ENCODE peak calls at places on chromosomes 13 and 19, in four cellular contexts. H, V, Z and J are unnamed samples.

GRCh38 chr19:4456566-4456842 is 1.1 kb downstream of the UBXN6 start:
- DNase-seq in V (peak), Z (no peak), H (peak), J (no peak)

GRCh38 chr13:43356566-43356965 is 333.2 kb downstream of the DNAJC15 start:
- DNase-seq in H (no peak), Z (no peak), V (no peak), J (no peak)

GRCh38 chr19:18464646-18465045 is 26.7 kb upstream of the ISYNA1 start:
- DNase-seq in Z (peak), V (peak), H (peak), J (no peak)

GRCh38 chr13:101785858-101786257 is 333.4 kb downstream of the ITGBL1 start:
- DNase-seq in H (no peak), V (no peak), Z (no peak), J (no peak)

GRCh38 chr13:37163626-37164365 is 58.3 kb upstream of the CSNK1A1L start:
- DNase-seq in V (no peak), Z (no peak), H (no peak), J (no peak)

GRCh38 chr19:50537769-50538230 is 24.1 kb upstream of the ASPDH start:
- DNase-seq in Z (peak), V (peak), H (no peak), J (no peak)

GRCh38 chr19:55459950-55460657 is 1.3 kb downstream of the ISOC2 start:
- DNase-seq in Z (no peak), H (no peak), V (no peak), J (no peak)

GRCh38 chr19:54179921-54180452 is 7.0 kb upstream of the TMC4 start:
- DNase-seq in Z (no peak), V (no peak), H (no peak), J (no peak)

GRCh38 chr13:50898338-50898737 is 11.3 kb upstream of the RNASEH2B start:
- DNase-seq in H (no peak), V (no peak), Z (no peak), J (no peak)

GRCh38 chr19:7922841-7923205 is 2.7 kb downstream of the SNAPC2 start:
- DNase-seq in H (no peak), Z (no peak), V (no peak), J (no peak)

GRCh38 chr13:26075498-26075897 is 23.7 kb upstream of the SHISA2 start:
- DNase-seq in H (no peak), Z (no peak), V (no peak), J (no peak)
- TF ChIP-seq CTCF in H (no peak), Z (no peak), V (no peak), J (no peak)

GRCh38 chr19:46784262-46785053 is 3.9 kb downstream of the SLC1A5 start:
- DNase-seq in V (peak), Z (peak), H (peak), J (peak)
- TF ChIP-seq CTCF in V (no peak), Z (no peak), H (no peak), J (peak)

DNA sequence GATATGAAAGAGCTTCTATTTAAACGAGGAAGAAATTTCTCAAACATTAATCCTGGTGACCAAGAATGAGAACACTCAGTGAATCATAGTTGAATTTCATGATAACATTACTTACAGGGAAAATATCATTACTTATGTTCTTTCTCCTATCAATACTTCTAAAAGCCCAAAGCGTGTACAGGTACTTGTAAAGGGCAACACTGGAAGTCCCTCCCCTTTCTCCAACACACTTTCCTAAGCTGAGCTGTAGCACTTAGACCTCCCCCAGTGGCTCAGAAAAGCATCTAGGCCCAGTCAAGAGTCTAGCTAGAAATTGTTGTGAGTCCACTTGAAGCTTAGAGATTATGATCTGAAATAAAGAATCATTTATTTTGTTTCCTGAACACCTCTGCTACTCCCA is 150.7 kb downstream of the ABCC4 start:
- DNase-seq in V (no peak), Z (no peak), H (no peak), J (no peak)
- TF ChIP-seq CTCF in V (no peak), Z (no peak), H (no peak), J (no peak)

DNA sequence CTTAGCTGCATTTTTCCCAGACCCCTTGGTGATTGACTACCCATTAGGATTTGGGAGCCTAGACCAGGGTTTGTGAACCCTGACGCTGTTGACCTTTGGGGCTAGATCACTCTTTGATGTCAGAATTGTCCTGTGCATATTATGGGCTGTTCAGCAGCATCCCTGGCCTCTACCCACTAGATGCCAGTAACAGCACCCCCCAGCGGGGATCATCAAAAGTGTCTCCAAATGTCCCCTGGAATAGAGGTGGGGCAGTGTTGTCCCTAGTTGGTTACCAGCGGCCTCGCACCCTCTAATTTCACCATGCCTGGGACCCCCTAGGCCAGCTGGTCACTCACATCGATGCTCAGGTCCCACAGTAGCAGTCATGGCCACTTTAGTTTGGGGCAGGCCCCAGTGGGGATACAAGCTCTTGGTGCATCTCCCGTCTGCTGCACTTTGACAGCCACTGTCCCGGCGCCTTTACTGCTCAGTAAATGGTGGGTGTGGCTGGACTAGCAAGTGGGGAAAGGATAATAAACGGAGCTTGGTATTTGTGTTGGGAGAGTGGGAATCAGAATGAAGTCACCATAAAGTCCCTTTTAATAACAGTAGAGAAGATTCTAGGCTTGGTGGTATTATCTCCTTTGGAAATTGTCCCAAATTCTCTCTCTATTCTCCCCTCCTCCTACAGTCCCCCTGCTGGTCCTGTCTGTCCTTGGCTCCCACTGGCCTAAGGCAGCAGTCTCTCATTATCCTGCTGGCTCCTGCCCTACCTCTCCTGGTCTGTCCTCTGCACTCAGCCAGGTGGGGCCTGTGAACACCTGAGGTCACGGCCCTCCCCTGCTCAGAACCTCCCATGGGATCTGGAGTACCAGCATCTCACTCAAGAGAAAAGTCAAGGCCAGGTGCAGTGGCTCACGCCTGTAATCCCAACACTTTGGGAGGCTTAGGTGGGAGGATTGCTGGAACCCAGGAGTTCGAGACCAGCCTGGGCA is 80.6 kb downstream of the SIPA1L3 start:
- DNase-seq in H (no peak), Z (no peak), V (no peak), J (no peak)
- TF ChIP-seq CTCF in H (no peak), Z (no peak), V (no peak), J (no peak)

DNA sequence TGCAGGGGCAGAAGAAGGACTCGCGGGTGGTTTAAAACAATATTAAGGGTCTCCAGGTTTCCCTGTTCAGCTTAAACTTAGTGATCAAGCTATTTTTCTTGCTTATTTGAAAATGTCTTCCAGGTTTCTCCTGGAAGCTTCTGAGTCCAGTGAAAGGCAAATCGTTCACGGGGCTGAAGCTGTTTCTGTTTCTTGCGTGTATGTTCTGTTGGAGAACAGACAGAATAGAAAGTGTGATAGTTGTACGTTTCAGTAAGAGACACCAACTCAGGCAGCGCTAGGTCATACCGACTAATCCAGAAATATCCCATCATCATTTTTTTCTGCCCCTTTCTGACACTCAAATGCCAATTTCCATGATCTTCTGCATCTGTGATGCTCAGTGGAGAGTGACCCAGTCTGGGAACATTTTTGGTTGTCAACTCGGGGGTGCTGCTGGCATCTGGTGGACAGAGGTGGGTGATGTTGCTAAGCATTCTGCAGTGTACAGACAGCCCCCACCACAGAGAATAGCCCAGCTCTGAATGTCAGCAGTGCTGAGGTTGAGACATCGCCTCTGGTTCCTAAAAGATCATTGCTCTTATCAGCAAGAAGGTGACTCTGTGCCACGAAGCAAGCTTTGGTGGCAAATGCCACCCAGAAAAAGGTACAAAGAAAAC is 4.3 kb downstream of the KLF2 start:
- DNase-seq in H (peak), Z (no peak), V (no peak), J (no peak)
- TF ChIP-seq CTCF in H (no peak), Z (no peak), V (no peak), J (peak)

DNA sequence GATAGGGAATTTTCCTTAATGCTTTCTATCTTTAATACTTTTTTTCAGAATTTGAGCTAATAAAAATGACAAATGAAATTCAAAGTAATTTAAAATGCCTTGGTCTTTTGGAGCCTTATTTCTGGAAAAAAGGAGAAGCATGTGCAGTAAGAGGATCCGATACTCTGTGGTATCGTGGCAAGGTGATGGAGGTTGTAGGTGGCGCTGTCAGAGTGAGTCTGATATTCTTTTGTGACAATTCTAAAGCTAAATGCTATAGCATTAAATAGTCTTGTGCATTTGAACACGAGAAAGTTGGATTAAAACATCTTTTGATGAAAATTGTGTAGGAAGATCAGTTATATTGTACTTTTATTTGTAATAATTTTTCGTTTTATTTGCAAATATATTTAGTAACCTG is 95.0 kb downstream of the RNF17 start:
- DNase-seq in V (no peak), H (no peak), Z (no peak), J (no peak)
- TF ChIP-seq CTCF in V (no peak), H (no peak), Z (no peak), J (no peak)

GRCh38 chr13:49234741-49235140 is 13.0 kb upstream of the CDADC1 start:
- DNase-seq in Z (no peak), V (no peak), H (no peak), J (no peak)

GRCh38 chr13:49235856-49236431 is 11.8 kb upstream of the CDADC1 start:
- DNase-seq in V (no peak), H (no peak), Z (no peak), J (no peak)

GRCh38 chr13:49241296-49241695 is 6.4 kb upstream of the CDADC1 start:
- DNase-seq in Z (no peak), H (no peak), V (no peak), J (no peak)

GRCh38 chr13:49238621-49239020 is 9.1 kb upstream of the CDADC1 start:
- DNase-seq in V (no peak), H (no peak), Z (no peak), J (no peak)

GRCh38 chr13:49240017-49240416 is 7.7 kb upstream of the CDADC1 start:
- DNase-seq in Z (no peak), H (no peak), V (no peak), J (no peak)
- TF ChIP-seq CTCF in Z (peak), H (no peak), V (peak), J (peak)